ENCODE peak calls at places on chromosomes 13 and 19, in ten cellular contexts. E is stimulated activated CD8-positive, alpha-beta memory T cell treated with anti-CD3 and anti-CD28 coated beads, Interleukin-7, amount 100 ng/mL, for 24 hours; Z is dermis microvascular lymphatic vessel endothelial cell; G is Right ventricle myocardium superior; C is head of caudate nucleus; Q is LNCaP clone FGC; H is skeletal muscle cell; R is pancreas; O is GM23248; J is NCI-H748 treated with DMSO at 0.1 percent for 48 hours. B is an unnamed sample.

GRCh38 chr19:40542197-40542859 is 34.3 kb upstream of the SHKBP1 start:
- DNase-seq in Q (no peak), H (no peak), C (no peak), J (no peak), R (peak), G (peak), O (peak), E (no peak), Z (no peak), B (no peak)

GRCh38 chr19:45769821-45770191 is 754 bp upstream of the SIX5 start:
- DNase-seq in J (no peak), E (no peak), C (peak), H (no peak), O (peak), Z (no peak), R (peak), Q (no peak), G (peak), B (peak)

GRCh38 chr13:113946409-113947181 is 27.3 kb downstream of the C13orf46 start:
- DNase-seq in Q (no peak), H (no peak), E (no peak), R (no peak), Z (no peak), C (no peak), O (no peak), G (peak), J (no peak), B (no peak)

GRCh38 chr19:4266253-4267000 is 12.6 kb upstream of the SHD start:
- DNase-seq in R (no peak), Q (no peak), Z (no peak), C (no peak), J (no peak), G (no peak), H (no peak), O (no peak), E (no peak), B (no peak)

GRCh38 chr13:40764587-40765403 is 6.2 kb downstream of the MRPS31 start:
- DNase-seq in G (no peak), Z (no peak), Q (peak), J (no peak), O (peak), R (peak), E (no peak), C (no peak), H (no peak), B (no peak)

GRCh38 chr13:33352520-33352919 is 67.0 kb upstream of the STARD13 start:
- DNase-seq in J (no peak), G (peak), C (peak), Z (no peak), H (no peak), Q (no peak), R (no peak), E (no peak), O (no peak), B (no peak)

GRCh38 chr19:48415395-48415794 is 21.9 kb downstream of the GRIN2D start:
- DNase-seq in G (peak), O (peak), R (peak), J (no peak), E (peak), C (peak), Z (peak), H (no peak), Q (no peak), B (peak)

GRCh38 chr19:17073869-17074627 is 1.2 kb downstream of the HAUS8 start:
- DNase-seq in E (no peak), C (no peak), J (peak), G (no peak), R (peak), O (peak), Z (no peak), Q (no peak), H (no peak), B (no peak)

GRCh38 chr19:49167857-49168409 is 10.3 kb downstream of the TRPM4 start:
- DNase-seq in R (no peak), C (no peak), J (no peak), Z (no peak), G (no peak), O (no peak), E (no peak), H (no peak), Q (no peak), B (no peak)

GRCh38 chr19:40750035-40750284 is 317 bp downstream of the ACTMAP start:
- DNase-seq in G (no peak), R (no peak), H (no peak), Q (no peak), C (no peak), O (peak), J (no peak), Z (no peak), E (no peak), B (no peak)

GRCh38 chr19:29694669-29695627 is 20.1 kb downstream of the C19orf12 start:
- DNase-seq in J (peak), Z (peak), H (no peak), R (peak), Q (no peak), G (peak), E (peak), O (peak), C (peak), B (peak)

GRCh38 chr13:38661276-38661675 is 25.6 kb upstream of the FREM2 start:
- DNase-seq in O (peak), E (no peak), G (no peak), Z (no peak), H (no peak), R (no peak), C (peak), J (no peak), Q (no peak), B (no peak)

GRCh38 chr19:44856438-44857083 is 10.5 kb downstream of the NECTIN2 start:
- DNase-seq in C (peak), J (no peak), R (no peak), O (no peak), Q (no peak), G (no peak), E (no peak), Z (peak), H (no peak), B (no peak)

GRCh38 chr13:76813874-76814273 is 72.3 kb downstream of the KCTD12 start:
- DNase-seq in H (no peak), Z (no peak), J (no peak), G (no peak), O (no peak), Q (no peak), E (no peak), C (no peak), R (no peak), B (no peak)

GRCh38 chr13:72500851-72501250 is 226.6 kb downstream of the MZT1 start:
- DNase-seq in E (no peak), O (no peak), R (no peak), J (no peak), C (no peak), H (no peak), G (no peak), Z (no peak), Q (no peak), B (no peak)

GRCh38 chr19:12794196-12794921 is 3.1 kb downstream of the JUNB start:
- DNase-seq in C (no peak), Q (no peak), R (peak), J (no peak), H (no peak), O (peak), G (no peak), E (no peak), Z (no peak), B (no peak)

GRCh38 chr13:30832845-30833332 is 73.2 kb upstream of the MEDAG start:
- DNase-seq in C (no peak), Z (peak), H (no peak), Q (peak), E (no peak), O (peak), R (peak), J (peak), G (peak), B (no peak)

GRCh38 chr13:45162821-45163220 is 38.0 kb downstream of the KCTD4 start:
- DNase-seq in O (peak), G (no peak), J (no peak), Q (no peak), H (peak), Z (peak), C (no peak), R (no peak), E (no peak), B (no peak)

GRCh38 chr19:41263042-41263849 is 926 bp upstream of the HNRNPUL1 start:
- DNase-seq in J (no peak), Z (peak), E (peak), G (peak), H (peak), R (peak), Q (no peak), O (peak), C (peak), B (no peak)

GRCh38 chr19:18340990-18341868 is 831 bp downstream of the PGPEP1 start:
- DNase-seq in H (no peak), C (peak), Q (no peak), J (no peak), E (peak), R (peak), O (peak), G (peak), Z (no peak), B (no peak)

GRCh38 chr13:23627419-23627818 is 57.2 kb downstream of the TNFRSF19 start:
- DNase-seq in E (no peak), R (no peak), H (no peak), J (no peak), Q (no peak), C (no peak), G (no peak), Z (no peak), O (no peak), B (no peak)

GRCh38 chr19:51607920-51608562 is 22.2 kb downstream of the SIGLEC5 start:
- DNase-seq in C (peak), E (peak), O (peak), Q (peak), R (peak), J (no peak), Z (peak), G (peak), H (peak), B (no peak)

GRCh38 chr19:18865973-18866799 is 29.8 kb downstream of the CERS1 start:
- DNase-seq in G (peak), J (no peak), R (no peak), O (peak), E (peak), C (peak), H (no peak), Q (no peak), Z (no peak), B (peak)